ENCODE peak calls at places on chromosomes 16 and 17, in seven cellular contexts. One of them, this sample, is unnamed.

GRCh38 chr16:29825145-29826044 is 5.1 kb downstream of the MVP start:
- DNase-seq in GM12865: peak
- DNase-seq in gastrocnemius medialis: no peak
- DNase-seq in omental fat pad: no peak
- DNase-seq in astrocyte of the spinal cord: peak
- DNase-seq in uterus: peak
- DNase-seq in AG04450: peak
- DNase-seq in this sample: peak

GRCh38 chr17:80771612-80772005 is 220.0 kb upstream of the CHMP6 start:
- DNase-seq in GM12865: no peak
- DNase-seq in gastrocnemius medialis: no peak
- DNase-seq in omental fat pad: no peak
- DNase-seq in astrocyte of the spinal cord: no peak
- DNase-seq in uterus: no peak
- DNase-seq in AG04450: no peak
- DNase-seq in this sample: no peak

GRCh38 chr16:46482895-46483294 is 138.3 kb downstream of the SHCBP1 start:
- DNase-seq in GM12865: no peak
- DNase-seq in gastrocnemius medialis: no peak
- DNase-seq in omental fat pad: no peak
- DNase-seq in astrocyte of the spinal cord: no peak
- DNase-seq in uterus: no peak
- DNase-seq in AG04450: no peak
- DNase-seq in this sample: no peak

GRCh38 chr17:79793924-79794304 is 3.0 kb downstream of the CBX8 start:
- DNase-seq in GM12865: no peak
- DNase-seq in gastrocnemius medialis: no peak
- DNase-seq in omental fat pad: no peak
- DNase-seq in astrocyte of the spinal cord: peak
- DNase-seq in uterus: no peak
- DNase-seq in AG04450: peak
- DNase-seq in this sample: no peak

GRCh38 chr16:86876499-86876898 is 298.1 kb downstream of the FOXL1 start:
- DNase-seq in GM12865: no peak
- DNase-seq in gastrocnemius medialis: no peak
- DNase-seq in omental fat pad: no peak
- DNase-seq in astrocyte of the spinal cord: no peak
- DNase-seq in uterus: no peak
- DNase-seq in AG04450: no peak
- DNase-seq in this sample: no peak

GRCh38 chr16:47507701-47508100 is 46.6 kb downstream of the PHKB start:
- DNase-seq in GM12865: no peak
- DNase-seq in gastrocnemius medialis: no peak
- DNase-seq in omental fat pad: no peak
- DNase-seq in astrocyte of the spinal cord: no peak
- DNase-seq in uterus: no peak
- DNase-seq in AG04450: no peak
- DNase-seq in this sample: no peak

GRCh38 chr16:58048914-58049696 is 23.6 kb downstream of the MMP15 start:
- DNase-seq in GM12865: no peak
- DNase-seq in gastrocnemius medialis: no peak
- DNase-seq in omental fat pad: no peak
- DNase-seq in astrocyte of the spinal cord: no peak
- DNase-seq in uterus: no peak
- DNase-seq in AG04450: no peak
- DNase-seq in this sample: no peak

GRCh38 chr17:57523926-57524634 is 221.0 kb downstream of the CCDC182 start:
- DNase-seq in GM12865: peak
- DNase-seq in gastrocnemius medialis: peak
- DNase-seq in omental fat pad: no peak
- DNase-seq in astrocyte of the spinal cord: peak
- DNase-seq in uterus: no peak
- DNase-seq in AG04450: peak
- DNase-seq in this sample: peak

GRCh38 chr16:75225678-75226515 is 7.1 kb downstream of the CTRB1 start:
- DNase-seq in GM12865: no peak
- DNase-seq in gastrocnemius medialis: no peak
- DNase-seq in omental fat pad: no peak
- DNase-seq in astrocyte of the spinal cord: no peak
- DNase-seq in uterus: peak
- DNase-seq in AG04450: no peak
- DNase-seq in this sample: no peak

GRCh38 chr17:76446449-76447231 is 6.3 kb downstream of the UBE2O start:
- DNase-seq in GM12865: no peak
- DNase-seq in gastrocnemius medialis: no peak
- DNase-seq in omental fat pad: no peak
- DNase-seq in astrocyte of the spinal cord: peak
- DNase-seq in uterus: no peak
- DNase-seq in AG04450: no peak
- DNase-seq in this sample: no peak

GRCh38 chr17:13931111-13931526 is 138.2 kb upstream of the COX10 start:
- DNase-seq in GM12865: no peak
- DNase-seq in gastrocnemius medialis: peak
- DNase-seq in omental fat pad: no peak
- DNase-seq in astrocyte of the spinal cord: peak
- DNase-seq in uterus: peak
- DNase-seq in AG04450: no peak
- DNase-seq in this sample: no peak

GRCh38 chr16:56637814-56638750 is at the start of gene MT1A:
- DNase-seq in GM12865: no peak
- DNase-seq in gastrocnemius medialis: peak
- DNase-seq in omental fat pad: no peak
- DNase-seq in astrocyte of the spinal cord: peak
- DNase-seq in uterus: peak
- DNase-seq in AG04450: no peak
- DNase-seq in this sample: peak

GRCh38 chr16:47198180-47198575 is 54.4 kb upstream of the NETO2 start:
- DNase-seq in GM12865: no peak
- DNase-seq in gastrocnemius medialis: no peak
- DNase-seq in omental fat pad: no peak
- DNase-seq in astrocyte of the spinal cord: no peak
- DNase-seq in uterus: no peak
- DNase-seq in AG04450: no peak
- DNase-seq in this sample: no peak

GRCh38 chr16:73530529-73530928 is 482.6 kb upstream of the ZFHX3 start:
- DNase-seq in GM12865: no peak
- DNase-seq in gastrocnemius medialis: no peak
- DNase-seq in omental fat pad: no peak
- DNase-seq in astrocyte of the spinal cord: no peak
- DNase-seq in uterus: no peak
- DNase-seq in AG04450: no peak
- DNase-seq in this sample: no peak

GRCh38 chr16:72311426-72311825 is 139.5 kb upstream of the PMFBP1 start:
- DNase-seq in GM12865: no peak
- DNase-seq in gastrocnemius medialis: no peak
- DNase-seq in omental fat pad: no peak
- DNase-seq in astrocyte of the spinal cord: no peak
- DNase-seq in uterus: no peak
- DNase-seq in AG04450: no peak
- DNase-seq in this sample: no peak

GRCh38 chr17:74527756-74528155 is 3.5 kb downstream of the CD300LB start:
- DNase-seq in GM12865: no peak
- DNase-seq in gastrocnemius medialis: no peak
- DNase-seq in omental fat pad: peak
- DNase-seq in astrocyte of the spinal cord: no peak
- DNase-seq in uterus: no peak
- DNase-seq in AG04450: no peak
- DNase-seq in this sample: no peak

GRCh38 chr17:74529243-74529642 is 2.0 kb downstream of the CD300LB start:
- DNase-seq in GM12865: no peak
- DNase-seq in gastrocnemius medialis: no peak
- DNase-seq in omental fat pad: no peak
- DNase-seq in astrocyte of the spinal cord: no peak
- DNase-seq in uterus: no peak
- DNase-seq in AG04450: no peak
- DNase-seq in this sample: no peak

GRCh38 chr17:74526681-74527080 is 4.6 kb downstream of the CD300LB start:
- DNase-seq in GM12865: no peak
- DNase-seq in gastrocnemius medialis: no peak
- DNase-seq in omental fat pad: no peak
- DNase-seq in astrocyte of the spinal cord: no peak
- DNase-seq in uterus: no peak
- DNase-seq in AG04450: no peak
- DNase-seq in this sample: no peak

GRCh38 chr17:74527081-74527480 is 4.2 kb downstream of the CD300LB start:
- DNase-seq in GM12865: no peak
- DNase-seq in gastrocnemius medialis: no peak
- DNase-seq in omental fat pad: no peak
- DNase-seq in astrocyte of the spinal cord: no peak
- DNase-seq in uterus: no peak
- DNase-seq in AG04450: no peak
- DNase-seq in this sample: no peak

GRCh38 chr17:74528491-74529199 is 2.6 kb downstream of the CD300LB start:
- DNase-seq in GM12865: peak
- DNase-seq in gastrocnemius medialis: no peak
- DNase-seq in omental fat pad: peak
- DNase-seq in astrocyte of the spinal cord: no peak
- DNase-seq in uterus: no peak
- DNase-seq in AG04450: no peak
- DNase-seq in this sample: no peak
- TF ChIP-seq CTCF in GM12865: no peak
- TF ChIP-seq CTCF in gastrocnemius medialis: no peak
- TF ChIP-seq CTCF in omental fat pad: no peak
- TF ChIP-seq CTCF in astrocyte of the spinal cord: no peak
- TF ChIP-seq CTCF in uterus: no peak
- TF ChIP-seq CTCF in AG04450: no peak
- TF ChIP-seq CTCF in this sample: no peak

DNA sequence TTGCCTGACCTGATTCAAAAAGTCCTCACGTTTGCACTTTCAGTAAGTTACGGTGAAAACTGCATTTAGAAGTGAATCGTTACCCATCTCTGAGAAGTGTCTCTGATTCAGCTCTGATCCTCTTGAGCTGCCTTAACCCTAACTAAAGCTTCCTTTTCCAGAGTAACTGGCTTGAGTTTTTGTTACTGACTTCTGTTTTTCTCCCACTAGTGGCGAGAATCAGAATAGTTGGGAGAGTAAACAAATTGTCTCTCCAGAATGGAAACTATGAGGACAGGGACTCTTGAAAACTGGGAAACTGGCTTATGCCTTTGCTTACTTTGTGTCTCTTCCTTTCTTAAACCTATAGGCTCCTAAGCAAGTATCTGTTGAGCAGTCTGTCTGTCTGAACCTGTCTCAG is 31.3 kb upstream of the KPNB1 start:
- DNase-seq in GM12865: no peak
- DNase-seq in gastrocnemius medialis: no peak
- DNase-seq in omental fat pad: no peak
- DNase-seq in astrocyte of the spinal cord: no peak
- DNase-seq in uterus: no peak
- DNase-seq in AG04450: no peak
- DNase-seq in this sample: no peak
- TF ChIP-seq CTCF in GM12865: no peak
- TF ChIP-seq CTCF in gastrocnemius medialis: peak
- TF ChIP-seq CTCF in omental fat pad: no peak
- TF ChIP-seq CTCF in astrocyte of the spinal cord: peak
- TF ChIP-seq CTCF in uterus: no peak
- TF ChIP-seq CTCF in AG04450: peak
- TF ChIP-seq CTCF in this sample: no peak

DNA sequence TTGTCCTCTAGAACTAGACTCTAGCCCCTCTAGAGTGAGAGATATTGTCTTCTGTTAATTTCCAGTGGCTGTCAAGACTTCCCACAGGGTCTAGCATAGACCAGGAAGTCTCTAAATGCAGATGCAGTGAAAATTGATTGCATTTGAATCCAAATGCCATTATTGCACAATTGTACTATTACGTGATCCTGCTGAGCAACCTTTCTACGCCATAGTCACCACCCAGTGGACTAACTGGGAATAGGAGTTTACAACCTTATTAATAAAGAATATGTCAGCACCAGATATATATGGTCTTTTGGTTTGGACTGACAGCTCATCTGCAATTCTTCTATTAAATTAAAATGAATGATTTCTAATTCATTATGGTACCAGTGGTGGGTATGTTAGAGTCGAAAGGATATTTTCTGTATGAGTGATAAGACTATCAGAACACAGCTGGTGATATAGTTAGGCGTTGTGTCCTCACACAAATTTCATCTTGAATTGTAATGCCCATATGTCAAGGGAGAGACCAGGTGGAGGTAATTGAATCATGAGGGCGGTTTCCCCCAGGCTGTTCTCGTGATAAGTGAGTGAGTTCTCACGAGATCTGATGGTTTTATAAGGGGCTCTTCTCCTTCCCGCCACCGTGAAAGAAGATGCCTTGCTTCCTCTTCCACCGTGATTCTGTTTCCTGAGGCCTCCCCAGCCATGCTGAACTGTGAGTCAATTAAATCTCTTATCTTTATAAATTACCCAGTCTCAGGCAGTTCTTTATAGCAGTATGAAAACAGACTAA is 138.9 kb upstream of the CA10 start:
- DNase-seq in GM12865: no peak
- DNase-seq in gastrocnemius medialis: no peak
- DNase-seq in omental fat pad: no peak
- DNase-seq in astrocyte of the spinal cord: no peak
- DNase-seq in uterus: no peak
- DNase-seq in AG04450: no peak
- DNase-seq in this sample: no peak
- TF ChIP-seq CTCF in GM12865: no peak
- TF ChIP-seq CTCF in gastrocnemius medialis: no peak
- TF ChIP-seq CTCF in omental fat pad: no peak
- TF ChIP-seq CTCF in astrocyte of the spinal cord: no peak
- TF ChIP-seq CTCF in uterus: no peak
- TF ChIP-seq CTCF in AG04450: no peak
- TF ChIP-seq CTCF in this sample: no peak

DNA sequence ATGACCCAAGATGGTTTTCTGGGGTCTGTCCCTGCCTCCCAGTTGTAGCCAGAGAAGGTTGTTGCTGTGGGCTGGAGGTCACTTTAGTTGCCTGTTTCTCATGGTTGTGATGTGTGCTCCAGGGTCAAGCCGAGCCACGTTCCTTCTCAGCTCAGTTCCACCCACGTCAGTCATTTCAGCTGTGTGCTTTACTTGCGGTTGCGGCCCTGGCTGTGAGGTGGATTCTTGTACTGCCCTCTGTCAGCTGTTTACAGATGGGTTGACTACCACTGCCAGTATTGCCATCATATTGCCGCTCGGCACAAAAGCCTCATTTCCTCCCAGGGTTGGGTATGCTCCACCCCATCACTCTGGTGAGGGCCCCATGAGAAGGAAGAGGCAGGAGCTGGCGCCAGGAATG is 24.8 kb downstream of the METTL22 start:
- DNase-seq in GM12865: no peak
- DNase-seq in gastrocnemius medialis: no peak
- DNase-seq in omental fat pad: no peak
- DNase-seq in astrocyte of the spinal cord: no peak
- DNase-seq in uterus: no peak
- DNase-seq in AG04450: no peak
- DNase-seq in this sample: no peak
- TF ChIP-seq CTCF in GM12865: no peak
- TF ChIP-seq CTCF in gastrocnemius medialis: no peak
- TF ChIP-seq CTCF in omental fat pad: no peak
- TF ChIP-seq CTCF in astrocyte of the spinal cord: no peak
- TF ChIP-seq CTCF in uterus: no peak
- TF ChIP-seq CTCF in AG04450: no peak
- TF ChIP-seq CTCF in this sample: no peak